ENCODE peak calls at places on chromosome 15, in five cellular contexts. V is DMS153, D is NCI-H345, C is neural progenitor cell, M is NCI-H146. Z is an unnamed sample.

GRCh38 chr15:28977377-28978010 is 91.7 kb downstream of the APBA2 start:
- DNase-seq in C (peak), V (no peak), D (no peak), M (no peak), Z (no peak)

GRCh38 chr15:82715003-82715402 is 5.3 kb upstream of the AP3B2 start:
- DNase-seq in M (no peak), D (no peak), C (no peak), V (no peak), Z (no peak)

GRCh38 chr15:58201536-58201935 is 63.4 kb downstream of the AQP9 start:
- DNase-seq in C (no peak), M (no peak), D (no peak), V (no peak), Z (no peak)

GRCh38 chr15:77577350-77577749 is 55.4 kb downstream of the LINGO1 start:
- DNase-seq in M (no peak), D (no peak), C (peak), V (no peak), Z (no peak)

GRCh38 chr15:39426552-39427532 is 154.0 kb upstream of the THBS1 start:
- DNase-seq in C (peak), V (no peak), M (peak), D (peak), Z (no peak)

GRCh38 chr15:45521596-45522167 is 873 bp downstream of the SLC30A4 start:
- DNase-seq in D (no peak), C (no peak), M (no peak), V (no peak), Z (no peak)

GRCh38 chr15:69224383-69224782 is 63.9 kb downstream of the GLCE start:
- DNase-seq in M (no peak), D (no peak), C (peak), V (no peak), Z (no peak)

GRCh38 chr15:90877315-90877714 is 7.0 kb upstream of the FES start:
- DNase-seq in M (no peak), C (no peak), V (no peak), D (no peak), Z (no peak)

GRCh38 chr15:37016287-37016686 is 84.1 kb downstream of the MEIS2 start:
- DNase-seq in M (no peak), D (no peak), C (no peak), V (no peak), Z (no peak)

GRCh38 chr15:78915341-78916087 is 29.3 kb downstream of the CTSH start:
- DNase-seq in D (no peak), M (no peak), V (no peak), C (no peak), Z (no peak)

GRCh38 chr15:70902105-70902504 is 9.5 kb downstream of the LRRC49 start:
- DNase-seq in V (no peak), M (no peak), C (no peak), D (no peak), Z (no peak)

GRCh38 chr15:74438696-74439316 is 5.0 kb upstream of the SEMA7A start:
- DNase-seq in V (peak), C (peak), D (peak), M (peak), Z (no peak)

GRCh38 chr15:84840741-84841429 is 23.7 kb downstream of the ALPK3 start:
- DNase-seq in C (no peak), V (no peak), D (no peak), M (peak), Z (no peak)

GRCh38 chr15:75733761-75734651 is 21.4 kb upstream of the CSPG4 start:
- DNase-seq in D (no peak), C (no peak), V (no peak), M (no peak), Z (no peak)

GRCh38 chr15:40493089-40493840 is 22.5 kb downstream of the CHST14 start:
- DNase-seq in M (no peak), D (no peak), V (no peak), C (no peak), Z (no peak)

GRCh38 chr15:35427091-35427490 is 118.9 kb downstream of the DPH6 start:
- DNase-seq in D (no peak), C (no peak), V (no peak), M (no peak), Z (no peak)

GRCh38 chr15:40743466-40743865 is 11.6 kb downstream of the RMDN3 start:
- DNase-seq in V (no peak), D (no peak), C (no peak), M (no peak), Z (no peak)

GRCh38 chr15:39942101-39942752 is 8.3 kb downstream of the EIF2AK4 start:
- DNase-seq in D (no peak), V (no peak), M (no peak), C (no peak), Z (no peak)

GRCh38 chr15:41961014-41961518 is 11.3 kb downstream of the EHD4 start:
- DNase-seq in V (no peak), C (no peak), M (no peak), D (no peak), Z (no peak)

GRCh38 chr15:99176757-99177156 is 71.9 kb downstream of the SYNM start:
- DNase-seq in V (no peak), D (no peak), M (no peak), C (no peak), Z (no peak)

GRCh38 chr15:61025746-61026256 is 203.3 kb downstream of the RORA start:
- DNase-seq in M (no peak), C (no peak), V (no peak), D (no peak), Z (no peak)

GRCh38 chr15:73984208-73984979 is 7.7 kb downstream of the STOML1 start:
- DNase-seq in V (no peak), M (no peak), D (no peak), C (no peak), Z (no peak)

GRCh38 chr15:50247819-50248650 is 17.5 kb downstream of the HDC start:
- DNase-seq in C (no peak), V (no peak), M (no peak), D (no peak), Z (no peak)

GRCh38 chr15:91966181-91966552 is 112.7 kb downstream of the SLCO3A1 start:
- DNase-seq in V (no peak), D (no peak), M (no peak), C (no peak), Z (no peak)

GRCh38 chr15:83446904-83447708 is at the start of gene SH3GL3:
- DNase-seq in C (peak), D (no peak), M (peak), V (no peak), Z (no peak)

GRCh38 chr15:74402873-74403589 is 30.7 kb downstream of the SEMA7A start:
- DNase-seq in M (no peak), C (no peak), D (no peak), V (no peak), Z (no peak)

GRCh38 chr15:48823237-48823636 is 12.4 kb upstream of the CEP152 start:
- DNase-seq in D (no peak), M (no peak), V (no peak), C (peak), Z (no peak)

GRCh38 chr15:61528590-61528929 is 299.5 kb upstream of the RORA start:
- DNase-seq in M (peak), D (no peak), V (peak), C (no peak), Z (no peak)

GRCh38 chr15:76480267-76480666 is 143.7 kb downstream of the ISL2 start:
- DNase-seq in M (no peak), C (no peak), V (no peak), D (no peak), Z (no peak)

GRCh38 chr15:37102315-37103021 is 2.1 kb upstream of the MEIS2 start:
- DNase-seq in M (peak), V (no peak), D (peak), C (peak), Z (no peak)

GRCh38 chr15:80823995-80824394 is 44.8 kb downstream of the CEMIP start:
- DNase-seq in C (no peak), V (no peak), M (peak), D (peak), Z (no peak)

GRCh38 chr15:62786123-62786825 is 256.3 kb upstream of the TPM1 start:
- DNase-seq in V (no peak), C (no peak), M (no peak), D (no peak), Z (no peak)

Z was measured in NCI-H1436 treated with DMSO at 0.1 percent for 48 hours.